ENCODE peak calls at places on chromosomes 12 and 14, in six cellular contexts. O, H, A, G, C and E are unnamed samples.

GRCh38 chr12:56042430-56043203 is 899 bp downstream of the RPS26 start:
- DNase-seq in G (no peak), H (no peak), O (no peak), A (no peak), C (no peak), E (no peak)

GRCh38 chr14:31880935-31881334 is 196.2 kb upstream of the ARHGAP5 start:
- DNase-seq in H (no peak), C (no peak), O (no peak), G (peak), A (peak), E (no peak)

GRCh38 chr12:131087991-131088700 is 134.4 kb downstream of the ADGRD1 start:
- DNase-seq in A (no peak), O (no peak), C (peak), G (no peak), H (peak), E (no peak)

GRCh38 chr12:113274848-113275247 is 53.6 kb downstream of the TPCN1 start:
- DNase-seq in G (no peak), O (peak), H (no peak), C (no peak), A (no peak), E (no peak)

GRCh38 chr14:94157195-94157594 is 16.9 kb upstream of the PPP4R4 start:
- DNase-seq in A (no peak), G (no peak), H (no peak), C (no peak), O (no peak), E (no peak)

GRCh38 chr14:96824283-96824682 is 27.1 kb downstream of the VRK1 start:
- DNase-seq in O (no peak), C (no peak), A (peak), G (peak), H (no peak), E (no peak)

GRCh38 chr14:72754949-72755348 is 139.0 kb downstream of the DPF3 start:
- DNase-seq in C (no peak), H (no peak), G (no peak), O (no peak), A (no peak), E (no peak)

GRCh38 chr14:103086771-103087342 is 2.8 kb downstream of the LBHD2 start:
- DNase-seq in O (no peak), A (no peak), H (no peak), C (no peak), G (no peak), E (no peak)

GRCh38 chr12:105025890-105026289 is 39.8 kb downstream of the NOPCHAP1 start:
- DNase-seq in G (peak), A (peak), O (peak), C (no peak), H (no peak), E (peak)

GRCh38 chr12:34296143-34297041 is 274.1 kb downstream of the ALG10 start:
- DNase-seq in C (peak), H (peak), G (no peak), A (no peak), O (peak), E (no peak)

GRCh38 chr12:59444932-59445331 is 150.9 kb upstream of the SLC16A7 start:
- DNase-seq in H (no peak), A (peak), C (no peak), G (peak), O (no peak), E (no peak)

GRCh38 chr12:128798543-128799341 is 25.0 kb downstream of the SLC15A4 start:
- DNase-seq in C (no peak), O (no peak), A (no peak), G (no peak), H (peak), E (no peak)

GRCh38 chr12:12890815-12891645 is at the start of gene GPRC5A:
- DNase-seq in H (peak), O (peak), A (peak), C (peak), G (peak), E (peak)

GRCh38 chr14:57884175-57884574 is 18.3 kb upstream of the SLC35F4 start:
- DNase-seq in A (peak), H (no peak), G (peak), O (no peak), C (no peak), E (no peak)

GRCh38 chr12:132505105-132505851 is 15.3 kb downstream of the FBRSL1 start:
- DNase-seq in C (peak), A (no peak), H (peak), O (no peak), G (no peak), E (no peak)

DNA sequence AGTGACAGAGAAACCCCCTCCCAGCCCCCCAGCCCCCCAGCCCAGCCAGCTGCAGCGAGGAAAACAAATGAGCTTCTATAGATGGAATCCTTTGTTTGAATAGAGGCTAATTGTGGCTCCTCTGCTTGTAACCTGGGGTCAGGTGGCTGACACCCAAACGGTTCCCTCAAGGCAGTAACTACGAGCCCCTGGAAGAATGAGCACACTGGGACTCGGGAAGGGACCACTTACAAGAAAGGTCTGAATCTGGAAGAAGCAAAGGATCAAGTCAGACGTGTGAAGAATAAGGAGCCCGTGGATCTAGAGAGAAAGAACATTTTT is 108.7 kb upstream of the FUT8 start:
- DNase-seq in H (no peak), A (no peak), C (no peak), O (no peak), G (no peak), E (no peak)
- TF ChIP-seq CTCF in H (no peak), A (no peak), C (no peak), O (no peak), G (no peak), E (no peak)

DNA sequence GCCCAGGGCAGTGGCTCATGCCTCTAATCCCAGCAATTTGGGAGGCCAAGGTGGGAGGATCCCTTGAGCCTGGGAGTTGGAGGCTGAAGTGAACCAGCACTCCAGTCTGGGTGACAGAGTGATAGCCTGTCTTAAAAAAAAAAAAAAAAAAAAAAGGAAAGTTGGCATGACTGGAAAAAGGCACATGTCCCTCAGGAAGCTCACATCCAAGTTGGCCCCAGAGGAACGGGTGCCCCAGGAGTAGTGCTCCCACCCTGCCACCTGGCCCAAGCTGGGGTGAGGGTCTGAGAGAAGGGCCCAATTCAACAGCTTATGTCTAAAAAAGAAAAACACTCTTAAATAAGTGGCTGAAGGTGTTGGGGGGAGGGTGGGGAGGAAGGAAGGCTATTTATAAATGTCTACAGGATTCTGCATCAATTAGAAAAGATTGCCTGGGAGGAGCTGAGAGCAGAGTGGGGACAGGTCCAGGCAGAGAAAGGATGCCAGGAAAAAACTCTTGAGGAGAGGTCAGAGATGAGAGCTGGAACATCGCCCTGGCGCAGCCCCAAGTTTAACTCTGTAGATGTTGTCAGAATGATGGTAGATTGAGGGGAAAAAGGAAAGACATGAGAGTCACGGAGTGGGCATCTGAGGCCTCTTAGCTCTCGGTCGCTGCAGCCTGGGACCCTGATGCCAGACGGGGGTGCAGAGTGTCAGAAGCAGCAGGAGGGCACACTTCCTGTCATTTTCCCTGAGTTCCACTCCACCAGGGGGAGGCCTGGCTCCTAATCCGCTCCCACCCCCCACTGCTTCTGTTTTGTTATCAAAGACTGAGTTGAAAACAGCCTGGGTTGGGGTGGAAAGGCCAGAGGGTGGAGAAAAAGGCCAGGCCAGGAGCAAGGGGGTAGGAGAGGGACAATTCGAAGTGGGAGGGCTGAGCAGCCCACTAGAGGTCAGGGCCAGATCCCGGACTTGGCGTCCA is 7.3 kb downstream of the SPRYD3 start:
- DNase-seq in A (peak), H (peak), G (peak), O (peak), C (no peak), E (peak)
- TF ChIP-seq CTCF in A (peak), H (peak), G (peak), O (peak), C (no peak), E (no peak)

GRCh38 chr12:125685885-125686284 is 620.6 kb downstream of the AACS start:
- DNase-seq in O (no peak), C (no peak), A (no peak), H (no peak), G (no peak), E (no peak)

GRCh38 chr12:125684968-125685790 is 619.9 kb downstream of the AACS start:
- DNase-seq in C (no peak), G (no peak), A (no peak), H (no peak), O (no peak), E (no peak)

GRCh38 chr12:125687403-125687802 is 622.2 kb downstream of the AACS start:
- DNase-seq in H (no peak), C (no peak), A (no peak), O (no peak), G (no peak), E (no peak)

GRCh38 chr12:125687820-125688219 is 622.6 kb downstream of the AACS start:
- DNase-seq in C (no peak), A (no peak), O (no peak), G (no peak), H (no peak), E (no peak)

GRCh38 chr12:125683748-125684381 is 618.6 kb downstream of the AACS start:
- DNase-seq in C (no peak), H (peak), G (no peak), O (no peak), A (no peak), E (no peak)
- TF ChIP-seq CTCF in C (peak), H (peak), G (no peak), O (no peak), A (no peak), E (no peak)

DNA sequence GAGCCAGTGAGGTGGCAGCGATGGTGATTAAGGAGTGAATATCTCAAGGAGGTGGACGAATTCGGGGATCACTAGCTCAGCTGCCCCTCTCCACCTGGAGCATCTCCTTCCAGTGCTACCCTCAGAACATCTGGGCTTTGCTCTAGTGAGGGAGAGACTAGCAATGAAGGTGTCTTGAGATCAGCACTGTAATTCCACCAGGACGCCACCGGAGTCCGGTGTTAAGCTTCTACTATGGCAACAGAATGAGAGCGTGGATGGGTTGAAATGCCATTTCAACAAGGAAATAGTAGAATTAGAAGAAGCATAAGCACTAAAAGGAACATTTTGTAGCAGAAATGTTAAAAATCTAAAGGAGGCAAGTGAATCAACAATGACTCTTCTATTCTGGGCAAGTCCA is 61.1 kb downstream of the NTF3 start:
- DNase-seq in A (no peak), C (no peak), G (no peak), O (no peak), H (no peak), E (no peak)
- TF ChIP-seq CTCF in A (no peak), C (no peak), G (no peak), O (no peak), H (no peak), E (no peak)

DNA sequence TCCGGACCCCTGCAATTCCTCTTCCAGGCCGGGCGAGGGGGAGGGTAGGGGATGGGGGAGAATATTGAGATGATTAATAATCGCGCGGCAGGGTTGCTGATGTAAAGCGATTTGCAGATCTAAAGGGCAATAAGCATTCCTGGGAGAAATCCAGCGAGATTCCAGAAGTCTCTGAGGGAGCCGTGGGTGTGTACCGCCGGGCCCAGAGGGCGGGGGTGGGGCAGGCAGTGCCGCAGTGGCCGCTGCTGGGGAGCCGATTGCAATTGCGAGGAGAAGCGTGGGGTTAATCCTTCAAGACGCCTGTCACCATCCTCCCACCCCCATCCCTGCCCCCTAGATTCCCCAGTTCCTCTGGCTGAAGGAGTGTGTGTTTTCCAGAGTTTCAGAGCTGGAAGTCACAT is 16.4 kb downstream of the FOS start:
- DNase-seq in A (peak), O (peak), G (peak), C (no peak), H (peak), E (peak)
- TF ChIP-seq CTCF in A (no peak), O (no peak), G (no peak), C (no peak), H (peak), E (no peak)